ENCODE peak calls at places on chromosomes 2 and 18, in eight cellular contexts. J is transverse colon, Z is brain microvascular endothelial cell, A is cardiac muscle cell, D is body of pancreas, G is tibial nerve, M is right atrium auricular region, T is ascending aorta. Q is an unnamed sample.
A peak's percentile ranks its signal among the peaks of the same experiment; 100 is the strongest.

GRCh38 chr2:137963535-137964065 is 673 bp upstream of the HNMT start:
- DNase-seq in J (no peak), Z (no peak), A (no peak), D (no peak), G (no peak), M (no peak), T (no peak), Q (no peak)

GRCh38 chr2:41042343-41042742 is 590.5 kb upstream of the SLC8A1 start:
- DNase-seq in J (no peak), Z (no peak), A (peak; percentile 1), D (no peak), G (no peak), M (no peak), T (no peak), Q (no peak)

GRCh38 chr2:184756885-184757284 is 158.6 kb downstream of the ZNF804A start:
- DNase-seq in J (no peak), Z (no peak), A (no peak), D (no peak), G (no peak), M (no peak), T (no peak), Q (no peak)

GRCh38 chr2:239259603-239260298 is 141.1 kb downstream of the HDAC4 start:
- DNase-seq in J (peak; percentile 12), Z (no peak), A (no peak), D (no peak), G (no peak), M (no peak), T (no peak), Q (no peak)

GRCh38 chr2:33033524-33034150 is 86.9 kb downstream of the LTBP1 start:
- DNase-seq in J (no peak), Z (peak; percentile 52), A (peak; percentile 75), D (no peak), G (no peak), M (no peak), T (no peak), Q (no peak)

GRCh38 chr18:7870855-7871254 is 303.7 kb downstream of the PTPRM start:
- DNase-seq in J (no peak), Z (no peak), A (peak; percentile 61), D (no peak), G (no peak), M (no peak), T (no peak), Q (no peak)

GRCh38 chr2:102060792-102061191 is 69.0 kb downstream of the IL1R2 start:
- DNase-seq in J (no peak), Z (no peak), A (no peak), D (no peak), G (no peak), M (no peak), T (no peak), Q (no peak)

GRCh38 chr18:14930076-14930475 is 182.1 kb downstream of the ANKRD30B start:
- DNase-seq in J (no peak), Z (no peak), A (no peak), D (no peak), G (no peak), M (no peak), T (no peak), Q (no peak)

GRCh38 chr2:183505911-183506310 is 381.7 kb downstream of the NUP35 start:
- DNase-seq in J (no peak), Z (no peak), A (no peak), D (no peak), G (no peak), M (no peak), T (no peak), Q (no peak)

GRCh38 chr2:219034823-219035222 is 6.5 kb downstream of the CFAP65 start:
- DNase-seq in J (no peak), Z (no peak), A (no peak), D (no peak), G (no peak), M (no peak), T (no peak), Q (no peak)
- TF ChIP-seq CTCF in J (peak; percentile 24), Z (no peak), A (no peak), D (no peak), G (no peak), M (no peak), T (no peak), Q (no peak)

GRCh38 chr18:26655614-26656400 is 107.5 kb upstream of the KCTD1 start:
- DNase-seq in J (peak; percentile 46), Z (peak; percentile 11), A (peak; percentile 63), D (peak; percentile 64), G (peak; percentile 22), M (no peak), T (no peak), Q (no peak)

GRCh38 chr18:26655010-26655613 is 106.8 kb upstream of the KCTD1 start:
- DNase-seq in J (no peak), Z (no peak), A (peak; percentile 20), D (no peak), G (no peak), M (no peak), T (no peak), Q (no peak)

GRCh38 chr18:26656401-26656943 is 108.1 kb upstream of the KCTD1 start:
- DNase-seq in J (no peak), Z (no peak), A (no peak), D (no peak), G (no peak), M (no peak), T (no peak), Q (no peak)

GRCh38 chr18:26652501-26652900 is 104.1 kb upstream of the KCTD1 start:
- DNase-seq in J (no peak), Z (no peak), A (no peak), D (no peak), G (no peak), M (no peak), T (no peak), Q (no peak)

DNA sequence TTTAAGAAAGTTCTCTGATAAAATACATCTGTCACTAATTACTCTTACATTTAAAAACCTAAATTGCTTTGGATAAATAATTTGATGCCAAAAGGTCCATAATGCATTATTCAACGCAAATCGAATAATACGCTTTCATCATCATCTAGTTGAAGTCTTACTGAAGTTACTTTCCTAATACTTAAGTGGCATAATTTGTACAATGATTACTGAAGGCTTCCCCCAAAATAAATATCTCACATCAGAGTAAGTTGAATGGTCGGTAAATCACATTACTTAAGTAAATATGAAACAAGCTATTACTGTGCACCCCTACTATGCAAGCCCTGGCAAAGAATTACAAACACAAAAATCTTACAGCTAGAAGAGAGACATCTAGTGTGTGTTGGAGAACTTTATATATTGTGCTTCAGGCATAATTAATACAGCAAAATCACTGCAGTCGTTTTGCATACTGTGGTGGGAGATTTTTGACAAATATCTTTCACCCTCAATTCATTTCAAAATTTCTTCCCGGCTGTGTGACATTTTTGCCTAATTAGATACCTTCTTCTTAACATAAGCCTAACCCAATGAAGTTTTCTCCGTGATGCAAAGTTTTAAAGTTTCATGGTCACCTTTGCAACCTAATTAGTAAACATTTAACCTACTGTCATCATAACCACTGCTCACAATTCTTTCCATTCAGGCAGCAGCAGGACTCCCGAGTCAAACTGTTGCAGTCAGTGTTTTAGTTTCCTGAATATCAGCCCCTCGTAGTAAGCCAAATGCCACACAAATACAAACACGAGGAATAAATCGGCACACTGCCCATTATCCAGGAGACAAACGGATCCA is 106.0 kb upstream of the KCTD1 start:
- DNase-seq in J (no peak), Z (no peak), A (no peak), D (no peak), G (no peak), M (no peak), T (no peak), Q (no peak)
- TF ChIP-seq CTCF in J (no peak), Z (no peak), A (no peak), D (no peak), G (no peak), M (no peak), T (no peak), Q (no peak)

DNA sequence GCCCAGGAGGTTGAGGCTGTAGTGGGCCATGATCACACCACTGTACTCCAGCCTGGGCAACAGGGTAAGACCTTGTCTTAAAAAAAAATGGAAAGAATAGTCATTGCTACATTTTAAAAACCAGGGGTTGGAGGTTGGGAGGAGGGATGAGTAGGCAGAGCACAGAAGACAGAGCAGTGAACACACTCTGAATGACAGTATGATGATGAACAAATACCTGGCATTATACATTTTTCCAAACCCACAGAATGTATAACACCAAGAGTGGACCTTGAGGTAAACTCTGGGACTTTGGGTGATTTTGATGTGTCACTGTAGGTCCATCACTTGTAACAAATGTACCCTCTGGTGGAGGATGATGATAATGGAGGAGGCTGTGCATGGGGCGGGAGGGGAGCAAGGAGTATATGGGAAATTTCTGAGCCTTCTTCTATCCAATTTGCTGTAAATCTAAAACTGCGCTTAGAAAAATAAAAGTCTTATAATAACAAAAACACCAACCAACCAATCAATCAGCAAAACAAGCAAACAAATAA is 111.4 kb upstream of the PGAP1 start:
- DNase-seq in J (no peak), Z (no peak), A (no peak), D (no peak), G (no peak), M (no peak), T (no peak), Q (no peak)
- TF ChIP-seq CTCF in J (no peak), Z (peak; percentile 31), A (no peak), D (no peak), G (no peak), M (no peak), T (no peak), Q (no peak)

GRCh38 chr18:74116628-74117554 is 30.7 kb downstream of the FBXO15 start:
- DNase-seq in J (peak; percentile 12), Z (peak; percentile 47), A (peak; percentile 60), D (peak; percentile 24), G (peak; percentile 42), M (no peak), T (no peak), Q (no peak)
- TF ChIP-seq CTCF in J (peak; percentile 43), Z (peak; percentile 80), A (peak; percentile 72), D (peak; percentile 53), G (peak; percentile 43), M (peak; percentile 42), T (no peak), Q (peak; percentile 52)

GRCh38 chr2:98187194-98187593 is 100.2 kb downstream of the VWA3B start:
- DNase-seq in J (no peak), Z (no peak), A (no peak), D (no peak), G (no peak), M (no peak), T (no peak), Q (no peak)

GRCh38 chr2:98191880-98192279 is 104.9 kb downstream of the VWA3B start:
- DNase-seq in J (no peak), Z (no peak), A (peak; percentile 3), D (no peak), G (no peak), M (no peak), T (no peak), Q (no peak)

GRCh38 chr2:98185801-98186200 is 98.8 kb downstream of the VWA3B start:
- DNase-seq in J (no peak), Z (no peak), A (no peak), D (no peak), G (no peak), M (no peak), T (no peak), Q (no peak)

DNA sequence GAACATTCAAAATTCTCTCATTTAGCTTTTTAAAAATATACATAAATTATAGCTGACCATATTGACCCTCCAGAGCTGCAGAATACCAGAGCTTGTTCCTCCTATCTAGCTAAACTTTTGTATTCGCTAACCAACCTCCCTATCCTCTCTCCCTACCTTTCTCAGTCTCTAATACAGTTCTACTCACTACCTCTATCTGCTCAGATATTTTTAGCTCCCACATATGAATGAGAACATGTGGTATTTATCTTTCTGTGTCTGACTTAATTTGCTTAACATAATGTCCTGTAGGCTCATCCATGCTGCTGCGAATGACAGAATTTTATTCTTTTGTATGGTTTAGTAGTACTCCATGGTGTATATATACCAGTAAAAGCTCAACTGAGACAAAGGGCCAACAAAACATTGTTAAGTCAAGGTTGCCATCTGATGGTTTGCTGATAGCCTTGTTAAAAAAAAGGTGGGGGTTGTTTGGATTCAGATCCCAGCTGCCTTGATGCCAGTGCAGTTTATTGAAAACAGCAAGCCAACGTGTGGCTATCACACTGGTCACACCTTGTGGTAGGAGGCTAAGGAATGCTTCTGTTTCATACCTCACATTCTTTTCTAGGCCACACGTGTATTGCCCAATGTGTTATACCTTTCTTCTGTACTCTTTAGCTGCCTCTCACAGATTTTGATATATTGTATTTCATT is 101.5 kb downstream of the VWA3B start:
- DNase-seq in J (no peak), Z (no peak), A (peak; percentile 3), D (no peak), G (no peak), M (no peak), T (no peak), Q (no peak)
- TF ChIP-seq CTCF in J (no peak), Z (no peak), A (no peak), D (no peak), G (no peak), M (no peak), T (no peak), Q (no peak)